ENCODE peak calls at places on chromosomes 11 and 22, in seven cellular contexts. R, Y, M, N, J, L and I are unnamed samples. For H3K4me1, the result is how much of the 10 kb centered on the place peaks cover.

GRCh38 chr11:74011360-74012071 is 2.6 kb upstream of the UCP3 start:
- DNase-seq in J (no peak), Y (no peak), L (no peak), R (peak), M (peak), N (no peak), I (no peak)

GRCh38 chr11:9267680-9268079 is 2.5 kb upstream of the DENND5A start:
- DNase-seq in J (no peak), R (no peak), Y (no peak), M (no peak), L (no peak), N (no peak), I (no peak)

GRCh38 chr11:65058419-65059054 is at the start of gene NAALADL1:
- DNase-seq in M (no peak), R (no peak), Y (no peak), J (no peak), N (no peak), L (peak), I (no peak)

GRCh38 chr11:57370251-57370650 is 10.7 kb downstream of the PRG3 start:
- DNase-seq in L (no peak), J (no peak), Y (no peak), R (no peak), M (no peak), N (no peak), I (no peak)

GRCh38 chr11:19437760-19438159 is 197.0 kb upstream of the E2F8 start:
- DNase-seq in N (no peak), M (no peak), J (no peak), L (no peak), Y (no peak), R (no peak), I (no peak)

GRCh38 chr11:118135051-118135795 is 17.4 kb downstream of the SCN4B start:
- DNase-seq in M (no peak), Y (no peak), N (no peak), R (peak), L (no peak), J (no peak), I (no peak)

GRCh38 chr11:3849297-3849874 is 6.1 kb upstream of the STIM1 start:
- DNase-seq in J (peak), R (no peak), L (peak), N (no peak), M (no peak), Y (no peak), I (no peak)

GRCh38 chr11:33722579-33723234 is 13.5 kb downstream of the CD59 start:
- DNase-seq in J (no peak), N (peak), R (no peak), Y (no peak), M (peak), L (no peak), I (no peak)

GRCh38 chr22:30712094-30712493 is 17.4 kb downstream of the OSBP2 start:
- DNase-seq in R (no peak), J (no peak), N (no peak), M (no peak), L (no peak), Y (no peak), I (no peak)

GRCh38 chr11:123590296-123590912 is 64.0 kb downstream of the SCN3B start:
- DNase-seq in N (no peak), J (no peak), M (no peak), Y (no peak), R (no peak), L (peak), I (peak)

GRCh38 chr11:72673943-72674828 is at the start of gene PDE2A:
- DNase-seq in N (no peak), L (no peak), M (no peak), J (no peak), Y (no peak), R (no peak), I (no peak)

GRCh38 chr11:104127828-104128227 is 36.1 kb downstream of the PDGFD start:
- DNase-seq in Y (no peak), L (no peak), M (no peak), R (no peak), J (no peak), N (no peak), I (no peak)

GRCh38 chr22:21791635-21792625 is 56.3 kb upstream of the YPEL1 start:
- DNase-seq in Y (no peak), N (no peak), L (no peak), M (peak), R (no peak), J (no peak), I (no peak)

GRCh38 chr22:24950272-24950902 is 2.1 kb upstream of the KIAA1671 start:
- DNase-seq in L (peak), M (no peak), J (no peak), Y (no peak), R (no peak), N (no peak), I (no peak)

GRCh38 chr22:39290724-39291161 is 28.7 kb downstream of the RPL3 start:
- DNase-seq in L (peak), Y (no peak), R (peak), J (peak), N (peak), M (no peak), I (peak)

GRCh38 chr11:64271339-64272132 is 12.9 kb downstream of the BAD start:
- DNase-seq in Y (peak), M (peak), L (peak), J (peak), R (peak), N (peak), I (peak)

GRCh38 chr11:35031869-35032268 is 107.1 kb upstream of the CD44 start:
- DNase-seq in L (no peak), R (no peak), N (no peak), M (no peak), Y (peak), J (no peak), I (no peak)

GRCh38 chr11:127675602-127676001 is 675.0 kb upstream of the KIRREL3 start:
- DNase-seq in M (no peak), J (no peak), N (no peak), R (no peak), L (no peak), Y (no peak), I (no peak)

GRCh38 chr11:2694995-2695939 is 4.5 kb downstream of the KCNQ1OT1 start:
- DNase-seq in Y (no peak), M (no peak), J (no peak), R (peak), N (no peak), L (no peak), I (no peak)
- H3K4me1 ChIP-seq in Y (under half), M (under half), J (under half), R (half or more), N (under half), L (half or more), I (half or more)

GRCh38 chr11:75557649-75558494 is 4.2 kb upstream of the SERPINH1 start:
- DNase-seq in Y (no peak), J (peak), M (no peak), N (peak), L (no peak), R (peak), I (no peak)
- TF ChIP-seq POLR2AphosphoS5 in Y (no peak), J (peak), M (no peak), N (peak), L (no peak), R (peak), I (no peak)

GRCh38 chr11:12692238-12693074 is 18.2 kb downstream of the TEAD1 start:
- DNase-seq in R (peak), Y (peak), J (peak), M (peak), L (peak), N (peak), I (peak)
- H3K4me1 ChIP-seq in R (half or more), Y (half or more), J (under half), M (under half), L (half or more), N (half or more), I (half or more)

GRCh38 chr11:130099356-130099755 is 29.7 kb downstream of the APLP2 start:
- DNase-seq in M (no peak), Y (no peak), R (no peak), N (no peak), L (no peak), J (no peak), I (no peak)

GRCh38 chr11:130102457-130103249 is 33.0 kb downstream of the APLP2 start:
- DNase-seq in N (no peak), Y (no peak), L (no peak), R (no peak), M (no peak), J (peak), I (no peak)

GRCh38 chr11:130101661-130102060 is 32.0 kb downstream of the APLP2 start:
- DNase-seq in Y (no peak), J (no peak), M (no peak), N (no peak), R (no peak), L (no peak), I (no peak)

GRCh38 chr11:130106381-130106780 is 36.7 kb downstream of the APLP2 start:
- DNase-seq in Y (no peak), J (no peak), N (no peak), R (no peak), L (no peak), M (no peak), I (no peak)

GRCh38 chr11:130103296-130103814 is 33.7 kb downstream of the APLP2 start:
- DNase-seq in N (no peak), J (no peak), R (no peak), M (peak), Y (no peak), L (no peak), I (no peak)
- TF ChIP-seq POLR2AphosphoS5 in N (no peak), J (no peak), R (no peak), M (no peak), Y (no peak), L (no peak), I (no peak)